ENCODE peak calls at places on chromosomes 11 and 22, in five cellular contexts. One of them, this sample, is unnamed.

GRCh38 chr22:22834204-22834603 is 53.4 kb upstream of the IGLL5 start:
- DNase-seq in H1: no peak
- DNase-seq in IMR-90: no peak
- DNase-seq in mesenchymal stem cell: no peak
- DNase-seq in neuronal stem cell: no peak
- DNase-seq in this sample: no peak

GRCh38 chr11:116958246-116958645 is 120.8 kb upstream of the APOA1 start:
- DNase-seq in H1: no peak
- DNase-seq in IMR-90: no peak
- DNase-seq in mesenchymal stem cell: no peak
- DNase-seq in neuronal stem cell: no peak
- DNase-seq in this sample: no peak

GRCh38 chr11:30326114-30326783 is 3.3 kb downstream of the ARL14EP start:
- DNase-seq in H1: no peak
- DNase-seq in IMR-90: peak
- DNase-seq in mesenchymal stem cell: peak
- DNase-seq in neuronal stem cell: no peak
- DNase-seq in this sample: no peak

GRCh38 chr11:100849009-100849913 is 162.2 kb downstream of the ARHGAP42 start:
- DNase-seq in H1: no peak
- DNase-seq in IMR-90: peak
- DNase-seq in mesenchymal stem cell: peak
- DNase-seq in neuronal stem cell: no peak
- DNase-seq in this sample: peak

GRCh38 chr11:112265659-112266409 is 5.2 kb upstream of the PLET1 start:
- DNase-seq in H1: no peak
- DNase-seq in IMR-90: peak
- DNase-seq in mesenchymal stem cell: peak
- DNase-seq in neuronal stem cell: no peak
- DNase-seq in this sample: no peak

GRCh38 chr11:32184057-32185055 is 93.5 kb downstream of the RCN1 start:
- DNase-seq in H1: no peak
- DNase-seq in IMR-90: no peak
- DNase-seq in mesenchymal stem cell: no peak
- DNase-seq in neuronal stem cell: no peak
- DNase-seq in this sample: no peak

GRCh38 chr22:37896939-37897338 is 9.2 kb upstream of the MICALL1 start:
- DNase-seq in H1: no peak
- DNase-seq in IMR-90: no peak
- DNase-seq in mesenchymal stem cell: no peak
- DNase-seq in neuronal stem cell: no peak
- DNase-seq in this sample: no peak

GRCh38 chr11:1561955-1562354 is 10.1 kb downstream of the DUSP8 start:
- DNase-seq in H1: no peak
- DNase-seq in IMR-90: no peak
- DNase-seq in mesenchymal stem cell: no peak
- DNase-seq in neuronal stem cell: no peak
- DNase-seq in this sample: no peak

GRCh38 chr11:32065865-32066264 is 25.0 kb upstream of the RCN1 start:
- DNase-seq in H1: no peak
- DNase-seq in IMR-90: no peak
- DNase-seq in mesenchymal stem cell: no peak
- DNase-seq in neuronal stem cell: no peak
- DNase-seq in this sample: no peak

GRCh38 chr11:57325735-57326048 is 940 bp upstream of the TNKS1BP1 start:
- DNase-seq in H1: no peak
- DNase-seq in IMR-90: no peak
- DNase-seq in mesenchymal stem cell: no peak
- DNase-seq in neuronal stem cell: no peak
- DNase-seq in this sample: no peak
- H3K23ac ChIP-seq in H1: no peak
- H3K23ac ChIP-seq in IMR-90: peak
- H3K23ac ChIP-seq in mesenchymal stem cell: no peak
- H3K23ac ChIP-seq in neuronal stem cell: no peak
- H3K23ac ChIP-seq in this sample: no peak

DNA sequence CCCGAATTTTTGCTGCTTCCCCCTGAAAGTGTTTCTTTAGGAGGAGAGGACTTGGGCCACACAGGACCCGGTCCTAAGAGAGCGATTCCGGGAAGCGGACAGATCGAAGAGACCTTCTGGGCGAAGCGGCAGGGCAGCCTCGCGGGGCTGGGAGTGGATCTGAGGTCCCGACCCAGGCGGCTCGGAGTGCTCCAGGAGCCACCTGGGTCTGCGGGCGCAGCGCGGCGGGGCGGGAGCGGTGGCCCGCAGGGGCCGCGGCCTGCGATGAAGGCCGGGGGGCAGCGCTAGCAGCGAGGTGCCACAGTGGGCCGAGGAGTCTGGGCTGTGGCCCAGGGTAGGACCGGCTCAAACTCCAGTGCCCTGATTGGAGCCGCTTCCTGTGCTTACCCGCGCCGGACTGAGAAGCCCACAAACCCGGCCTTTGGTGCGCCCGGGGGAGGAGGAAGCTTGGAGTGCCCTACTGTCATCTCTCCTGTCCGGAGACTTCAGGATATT is 1.8 kb downstream of the PKNOX2 start:
- DNase-seq in H1: peak
- DNase-seq in IMR-90: no peak
- DNase-seq in mesenchymal stem cell: peak
- DNase-seq in neuronal stem cell: peak
- DNase-seq in this sample: no peak
- H3K23ac ChIP-seq in H1: no peak
- H3K23ac ChIP-seq in IMR-90: peak
- H3K23ac ChIP-seq in mesenchymal stem cell: no peak
- H3K23ac ChIP-seq in neuronal stem cell: no peak
- H3K23ac ChIP-seq in this sample: no peak

GRCh38 chr11:4187055-4187988 is 92.7 kb downstream of the RRM1 start:
- DNase-seq in H1: peak
- DNase-seq in IMR-90: peak
- DNase-seq in mesenchymal stem cell: peak
- DNase-seq in neuronal stem cell: peak
- DNase-seq in this sample: peak
- H3K23ac ChIP-seq in H1: no peak
- H3K23ac ChIP-seq in IMR-90: no peak
- H3K23ac ChIP-seq in mesenchymal stem cell: no peak
- H3K23ac ChIP-seq in neuronal stem cell: peak
- H3K23ac ChIP-seq in this sample: no peak

DNA sequence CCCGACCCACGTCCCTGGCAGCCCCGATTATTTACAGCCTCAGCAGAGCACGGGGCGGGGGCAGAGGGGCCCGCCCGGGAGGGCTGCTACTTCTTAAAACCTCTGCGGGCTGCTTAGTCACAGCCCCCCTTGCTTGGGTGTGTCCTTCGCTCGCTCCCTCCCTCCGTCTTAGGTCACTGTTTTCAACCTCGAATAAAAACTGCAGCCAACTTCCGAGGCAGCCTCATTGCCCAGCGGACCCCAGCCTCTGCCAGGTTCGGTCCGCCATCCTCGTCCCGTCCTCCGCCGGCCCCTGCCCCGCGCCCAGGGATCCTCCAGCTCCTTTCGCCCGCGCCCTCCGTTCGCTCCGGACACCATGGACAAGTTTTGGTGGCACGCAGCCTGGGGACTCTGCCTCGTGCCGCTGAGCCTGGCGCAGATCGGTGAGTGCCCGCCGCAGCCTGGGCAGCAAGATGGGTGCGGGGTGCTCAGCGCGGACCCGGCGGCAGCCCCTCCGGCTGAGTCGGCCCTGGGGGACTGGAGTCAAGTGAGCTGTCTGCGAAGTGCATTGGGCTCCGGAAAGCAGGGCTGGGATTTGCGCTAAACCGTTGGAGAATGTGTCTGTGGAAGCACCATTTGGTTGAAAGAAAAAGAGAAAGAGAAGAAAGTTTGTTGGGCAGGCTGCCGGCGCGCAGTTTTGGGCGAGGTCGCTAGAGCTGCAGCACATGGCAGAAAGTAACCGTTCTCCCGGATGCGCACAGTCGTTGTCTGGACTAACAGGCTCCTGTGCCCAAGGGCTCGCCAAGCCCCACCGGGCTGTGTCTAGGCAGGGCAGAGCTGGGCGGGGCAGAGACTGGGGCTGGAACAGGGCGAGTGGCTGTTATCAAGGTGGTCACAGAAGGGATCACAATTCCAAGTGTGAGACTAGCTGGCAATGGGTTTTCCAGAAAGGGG is at the start of gene CD44:
- DNase-seq in H1: peak
- DNase-seq in IMR-90: peak
- DNase-seq in mesenchymal stem cell: peak
- DNase-seq in neuronal stem cell: peak
- DNase-seq in this sample: peak
- H3K23ac ChIP-seq in H1: no peak
- H3K23ac ChIP-seq in IMR-90: peak
- H3K23ac ChIP-seq in mesenchymal stem cell: peak
- H3K23ac ChIP-seq in neuronal stem cell: peak
- H3K23ac ChIP-seq in this sample: peak

GRCh38 chr11:74736031-74736430 is 4.8 kb upstream of the CHRDL2 start:
- DNase-seq in H1: no peak
- DNase-seq in IMR-90: no peak
- DNase-seq in mesenchymal stem cell: no peak
- DNase-seq in neuronal stem cell: no peak
- DNase-seq in this sample: no peak

GRCh38 chr11:74730601-74731260 is 495 bp downstream of the CHRDL2 start:
- DNase-seq in H1: peak
- DNase-seq in IMR-90: no peak
- DNase-seq in mesenchymal stem cell: no peak
- DNase-seq in neuronal stem cell: no peak
- DNase-seq in this sample: no peak

GRCh38 chr11:74735566-74735965 is 4.3 kb upstream of the CHRDL2 start:
- DNase-seq in H1: no peak
- DNase-seq in IMR-90: no peak
- DNase-seq in mesenchymal stem cell: no peak
- DNase-seq in neuronal stem cell: no peak
- DNase-seq in this sample: no peak

GRCh38 chr11:74729397-74729796 is 1.8 kb downstream of the CHRDL2 start:
- DNase-seq in H1: no peak
- DNase-seq in IMR-90: no peak
- DNase-seq in mesenchymal stem cell: no peak
- DNase-seq in neuronal stem cell: no peak
- DNase-seq in this sample: no peak

GRCh38 chr11:74731301-74732094 is at the start of gene CHRDL2:
- DNase-seq in H1: peak
- DNase-seq in IMR-90: peak
- DNase-seq in mesenchymal stem cell: peak
- DNase-seq in neuronal stem cell: no peak
- DNase-seq in this sample: peak
- H3K23ac ChIP-seq in H1: no peak
- H3K23ac ChIP-seq in IMR-90: no peak
- H3K23ac ChIP-seq in mesenchymal stem cell: no peak
- H3K23ac ChIP-seq in neuronal stem cell: peak
- H3K23ac ChIP-seq in this sample: no peak

This sample was measured in trophoblast cell.